ENCODE peak calls at places on chromosomes 5 and 9, in five cellular contexts. One of them, this sample, is unnamed.

GRCh38 chr5:141328231-141328630 is 2.1 kb upstream of the PCDHGA1 start:
- DNase-seq in A549: no peak
- DNase-seq in heart left ventricle: no peak
- DNase-seq in iPS DF 19.7: no peak
- DNase-seq in GM12865: no peak
- DNase-seq in this sample: peak

GRCh38 chr5:108748010-108748353 is 285 bp downstream of the FER start:
- DNase-seq in GM12865: no peak
- DNase-seq in heart left ventricle: no peak
- DNase-seq in A549: no peak
- DNase-seq in iPS DF 19.7: no peak
- DNase-seq in this sample: no peak

GRCh38 chr9:108282872-108283271 is 572.9 kb downstream of the ACTL7B start:
- DNase-seq in heart left ventricle: no peak
- DNase-seq in iPS DF 19.7: no peak
- DNase-seq in GM12865: peak
- DNase-seq in A549: no peak
- DNase-seq in this sample: no peak

GRCh38 chr5:109312695-109313094 is 97.1 kb downstream of the PJA2 start:
- DNase-seq in iPS DF 19.7: no peak
- DNase-seq in A549: no peak
- DNase-seq in GM12865: no peak
- DNase-seq in heart left ventricle: no peak
- DNase-seq in this sample: no peak

GRCh38 chr5:151065609-151066008 is 15.2 kb downstream of the TNIP1 start:
- DNase-seq in heart left ventricle: no peak
- DNase-seq in GM12865: no peak
- DNase-seq in A549: no peak
- DNase-seq in iPS DF 19.7: no peak
- DNase-seq in this sample: no peak

GRCh38 chr5:69213513-69214215 is 21.0 kb upstream of the CDK7 start:
- DNase-seq in heart left ventricle: no peak
- DNase-seq in A549: no peak
- DNase-seq in iPS DF 19.7: no peak
- DNase-seq in GM12865: no peak
- DNase-seq in this sample: no peak

GRCh38 chr5:79774171-79774854 is 84.7 kb downstream of the CMYA5 start:
- DNase-seq in GM12865: peak
- DNase-seq in heart left ventricle: no peak
- DNase-seq in iPS DF 19.7: peak
- DNase-seq in A549: peak
- DNase-seq in this sample: peak

GRCh38 chr5:11038772-11039171 is 277.7 kb upstream of the DAP start:
- DNase-seq in iPS DF 19.7: no peak
- DNase-seq in A549: no peak
- DNase-seq in heart left ventricle: no peak
- DNase-seq in GM12865: no peak
- DNase-seq in this sample: no peak

GRCh38 chr9:69740872-69741505 is 18.8 kb downstream of the PTAR1 start:
- DNase-seq in heart left ventricle: no peak
- DNase-seq in A549: no peak
- DNase-seq in GM12865: no peak
- DNase-seq in iPS DF 19.7: no peak
- DNase-seq in this sample: no peak

GRCh38 chr9:121154782-121155181 is 46.9 kb downstream of the RAB14 start:
- DNase-seq in heart left ventricle: no peak
- DNase-seq in GM12865: no peak
- DNase-seq in A549: no peak
- DNase-seq in iPS DF 19.7: no peak
- DNase-seq in this sample: peak

GRCh38 chr5:167295686-167296015 is 995.8 kb upstream of the WWC1 start:
- DNase-seq in GM12865: no peak
- DNase-seq in iPS DF 19.7: no peak
- DNase-seq in heart left ventricle: no peak
- DNase-seq in A549: no peak
- DNase-seq in this sample: no peak

GRCh38 chr5:110321117-110321516 is 405.4 kb downstream of the TMEM232 start:
- DNase-seq in heart left ventricle: no peak
- DNase-seq in iPS DF 19.7: no peak
- DNase-seq in A549: no peak
- DNase-seq in GM12865: peak
- DNase-seq in this sample: peak

GRCh38 chr9:124197177-124198095 is 60.3 kb upstream of the NEK6 start:
- DNase-seq in iPS DF 19.7: no peak
- DNase-seq in heart left ventricle: no peak
- DNase-seq in A549: no peak
- DNase-seq in GM12865: peak
- DNase-seq in this sample: no peak